ENCODE peak calls at places on chromosomes 5 and 9, in six cellular contexts. X is stomach, B is transverse colon, H is tibial nerve, U is sigmoid colon, J is suprapubic skin. R is an unnamed sample.

GRCh38 chr5:169417676-169418075 is 116.7 kb upstream of the SLIT3 start:
- DNase-seq in X (no peak), B (no peak), H (no peak), U (no peak), J (no peak), R (no peak)

GRCh38 chr9:89304479-89305188 is 6.4 kb upstream of the CKS2 start:
- DNase-seq in X (no peak), B (no peak), H (no peak), U (no peak), J (no peak), R (peak; percentile 27)

GRCh38 chr5:172723508-172723907 is 47.5 kb downstream of the DUSP1 start:
- DNase-seq in X (no peak), B (no peak), H (no peak), U (no peak), J (no peak), R (no peak)

GRCh38 chr5:74372502-74373445 is 267.8 kb downstream of the ENC1 start:
- DNase-seq in X (no peak), B (no peak), H (no peak), U (no peak), J (no peak), R (no peak)

GRCh38 chr5:55894135-55894534 is 43.0 kb downstream of the IL31RA start:
- DNase-seq in X (no peak), B (no peak), H (no peak), U (no peak), J (no peak), R (no peak)

GRCh38 chr9:74120470-74120869 is 376.7 kb upstream of the RORB start:
- DNase-seq in X (no peak), B (no peak), H (no peak), U (no peak), J (no peak), R (no peak)

GRCh38 chr9:107852891-107853290 is 363.3 kb upstream of the KLF4 start:
- DNase-seq in X (no peak), B (no peak), H (no peak), U (no peak), J (no peak), R (no peak)

GRCh38 chr9:34611251-34611810 is 566 bp downstream of the RPP25L start:
- DNase-seq in X (no peak), B (no peak), H (no peak), U (peak; percentile 73), J (no peak), R (no peak)

GRCh38 chr5:132267166-132267739 is 9.8 kb downstream of the PDLIM4 start:
- DNase-seq in X (no peak), B (no peak), H (no peak), U (no peak), J (no peak), R (no peak)

GRCh38 chr5:172733179-172733973 is 37.6 kb downstream of the DUSP1 start:
- DNase-seq in X (peak; percentile 69), B (peak; percentile 79), H (peak; percentile 89), U (peak; percentile 96), J (peak; percentile 94), R (peak; percentile 87)

GRCh38 chr5:171437286-171437821 is 17.9 kb downstream of the FGF18 start:
- DNase-seq in X (peak; percentile 36), B (no peak), H (no peak), U (no peak), J (no peak), R (no peak)

GRCh38 chr9:21778300-21778699 is 24.1 kb upstream of the MTAP start:
- DNase-seq in X (no peak), B (no peak), H (no peak), U (no peak), J (no peak), R (no peak)

GRCh38 chr9:16023466-16023865 is 470.6 kb downstream of the CCDC171 start:
- DNase-seq in X (no peak), B (no peak), H (no peak), U (no peak), J (no peak), R (no peak)

GRCh38 chr5:178786859-178787499 is 56.5 kb upstream of the ZNF354A start:
- DNase-seq in X (peak; percentile 48), B (no peak), H (no peak), U (no peak), J (no peak), R (no peak)

GRCh38 chr5:61398440-61398839 is 66.4 kb downstream of the ZSWIM6 start:
- DNase-seq in X (no peak), B (no peak), H (no peak), U (no peak), J (no peak), R (no peak)

GRCh38 chr9:16642421-16643109 is 227.9 kb downstream of the BNC2 start:
- DNase-seq in X (no peak), B (no peak), H (no peak), U (no peak), J (no peak), R (no peak)

GRCh38 chr9:1353291-1353690 is 303.1 kb downstream of the DMRT2 start:
- DNase-seq in X (no peak), B (no peak), H (no peak), U (no peak), J (no peak), R (no peak)

DNA sequence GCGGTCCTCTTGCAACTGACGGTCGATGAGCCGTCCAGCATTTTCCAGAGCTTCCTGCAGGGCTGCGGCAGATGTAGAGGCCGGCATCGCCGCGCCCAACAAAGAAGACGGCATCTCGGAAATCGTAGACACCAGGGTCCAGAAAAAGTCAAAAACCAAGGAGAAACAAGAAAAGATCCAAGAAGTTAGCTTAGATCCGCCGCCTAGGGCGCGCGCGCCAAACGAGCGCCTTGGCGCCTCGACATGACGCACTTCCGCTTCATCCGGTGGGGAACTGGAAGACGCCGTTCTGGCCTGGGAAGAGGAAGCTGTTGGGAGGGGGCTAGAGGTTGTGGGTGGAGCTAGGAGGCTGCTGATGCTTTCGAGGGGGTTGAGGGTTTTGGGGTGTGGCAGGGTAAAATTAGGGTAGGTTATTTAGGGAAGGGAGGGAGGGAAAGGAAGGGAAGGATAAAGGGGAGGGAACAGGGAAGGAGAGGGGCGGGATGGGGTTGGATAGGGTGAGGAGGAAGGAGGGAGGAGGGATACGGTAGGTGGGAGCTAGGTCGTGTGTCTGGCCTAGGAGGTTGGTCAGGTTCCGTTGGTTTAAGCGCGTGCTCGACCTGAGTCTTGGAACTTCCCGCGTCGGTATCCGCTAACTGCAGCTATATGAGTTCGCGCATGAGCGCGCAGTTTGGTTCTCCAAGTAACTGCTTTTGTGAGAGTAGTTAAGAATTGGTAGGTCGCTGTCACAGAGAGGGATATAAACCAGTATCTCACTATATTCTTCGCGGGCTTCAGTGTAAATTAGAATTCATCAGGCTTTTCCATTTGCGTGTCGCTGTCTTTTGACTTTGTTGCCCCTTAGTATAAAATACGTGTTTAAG is at the start of gene NUP155:
- DNase-seq in X (peak; percentile 88), B (peak; percentile 92), H (peak; percentile 87), U (peak; percentile 96), J (peak; percentile 93), R (peak; percentile 92)
- TF ChIP-seq EP300 in X (no peak), B (no peak), H (peak; percentile 98), U (no peak), J (no peak), R (no peak)

GRCh38 chr9:131173995-131174394 is 48.6 kb downstream of the NUP214 start:
- DNase-seq in X (no peak), B (no peak), H (no peak), U (no peak), J (no peak), R (no peak)
- TF ChIP-seq EP300 in X (no peak), B (no peak), H (no peak), U (no peak), J (no peak), R (no peak)

DNA sequence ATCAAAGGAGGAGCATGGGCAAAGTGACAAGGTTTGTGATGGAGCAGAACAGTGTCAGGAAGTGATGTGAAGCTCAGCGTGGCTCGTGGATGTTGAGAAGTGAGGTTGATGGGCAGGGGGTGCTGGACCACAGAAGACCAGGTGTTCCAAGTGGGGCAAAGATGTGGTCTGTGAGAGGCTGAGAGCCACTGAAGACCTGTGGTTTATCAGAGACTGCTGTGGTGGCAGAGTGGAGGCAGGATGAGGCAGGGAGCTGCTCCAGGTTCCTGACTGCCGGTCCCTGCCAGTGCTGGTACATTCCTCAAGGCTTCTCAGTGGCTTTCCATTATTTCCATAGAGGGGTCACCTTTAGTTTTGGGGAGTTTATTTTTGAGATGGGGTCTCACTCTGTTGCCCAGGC is 19.1 kb downstream of the PALM2AKAP2 start:
- DNase-seq in X (no peak), B (no peak), H (no peak), U (no peak), J (no peak), R (no peak)
- TF ChIP-seq EP300 in X (no peak), B (no peak), H (no peak), U (no peak), J (no peak), R (no peak)

GRCh38 chr5:154989641-154990040 is 23.9 kb upstream of the KIF4B start:
- DNase-seq in X (no peak), B (no peak), H (no peak), U (no peak), J (no peak), R (no peak)
- TF ChIP-seq EP300 in X (no peak), B (no peak), H (no peak), U (no peak), J (no peak), R (no peak)

GRCh38 chr9:105330755-105331154 is 86.3 kb downstream of the SLC44A1 start:
- DNase-seq in X (no peak), B (no peak), H (no peak), U (no peak), J (no peak), R (no peak)
- TF ChIP-seq EP300 in X (no peak), B (no peak), H (no peak), U (no peak), J (no peak), R (no peak)

GRCh38 chr9:33227741-33228140 is 12.2 kb upstream of the SPINK4 start:
- DNase-seq in X (no peak), B (no peak), H (no peak), U (no peak), J (no peak), R (no peak)

GRCh38 chr9:33223696-33224095 is 16.3 kb upstream of the SPINK4 start:
- DNase-seq in X (no peak), B (no peak), H (no peak), U (no peak), J (no peak), R (no peak)

GRCh38 chr9:33227013-33227398 is 13.0 kb upstream of the SPINK4 start:
- DNase-seq in X (peak; percentile 38), B (peak; percentile 38), H (peak; percentile 37), U (no peak), J (no peak), R (peak; percentile 73)

GRCh38 chr9:33228606-33229005 is 11.4 kb upstream of the SPINK4 start:
- DNase-seq in X (no peak), B (no peak), H (no peak), U (no peak), J (no peak), R (no peak)

DNA sequence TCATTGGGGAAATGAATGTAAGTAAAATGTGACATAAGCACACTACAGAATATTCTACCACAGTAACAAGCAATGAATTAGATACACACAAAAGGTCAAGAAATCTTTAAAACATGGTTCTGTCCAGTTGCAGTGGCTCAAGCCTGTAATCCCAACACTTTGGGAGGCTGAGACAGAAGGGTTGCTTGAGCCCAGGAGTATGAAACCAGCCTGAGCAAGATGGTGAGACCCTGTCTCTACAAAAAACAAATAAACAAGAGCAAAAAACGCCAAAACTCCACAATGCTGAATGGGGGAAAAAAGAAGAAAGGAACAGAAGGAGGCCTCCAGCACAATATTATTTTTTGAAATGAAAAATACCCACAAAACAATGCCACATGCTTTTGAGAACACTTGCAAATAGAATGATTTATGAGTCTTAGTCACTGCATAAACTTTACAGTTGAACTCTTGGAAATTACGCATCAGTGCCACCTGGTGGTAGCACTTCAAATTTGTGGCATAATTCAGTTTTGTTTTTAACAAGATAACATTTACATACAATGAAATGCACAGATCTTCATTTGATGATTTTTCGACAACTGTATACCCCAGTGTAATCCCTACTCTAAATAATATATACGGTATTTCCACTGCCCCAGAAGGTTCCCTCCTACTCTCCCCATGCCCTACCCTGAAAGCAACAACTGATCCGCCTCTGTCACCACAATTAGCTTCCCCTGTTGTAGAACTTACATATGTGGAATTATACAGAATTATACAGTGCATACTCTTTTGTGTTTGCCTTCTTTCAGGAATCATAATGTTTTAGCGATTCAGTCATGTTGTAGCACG is 14.4 kb upstream of the SPINK4 start:
- DNase-seq in X (peak; percentile 70), B (peak; percentile 81), H (peak; percentile 80), U (no peak), J (no peak), R (peak; percentile 44)
- TF ChIP-seq EP300 in X (no peak), B (no peak), H (peak; percentile 60), U (no peak), J (no peak), R (no peak)

R was measured in upper lobe of left lung.